ENCODE peak calls at places on chromosomes 6 and 20, in five cellular contexts. U is cardiac fibroblast, N is posterior cingulate gyrus, W is suprapubic skin, A is GM12878. F is an unnamed sample.

GRCh38 chr6:2589171-2589661 is 161.5 kb downstream of the MYLK4 start:
- DNase-seq in A (no peak), W (no peak), N (no peak), U (no peak), F (no peak)

GRCh38 chr20:34389206-34389953 is 26.3 kb downstream of the ITCH start:
- DNase-seq in U (no peak), A (no peak), W (no peak), N (no peak), F (no peak)

GRCh38 chr20:32018269-32019155 is 8.3 kb downstream of the CCM2L start:
- DNase-seq in N (peak), W (peak), A (no peak), U (no peak), F (no peak)

GRCh38 chr6:15023448-15023847 is 222.4 kb upstream of the JARID2 start:
- DNase-seq in N (no peak), A (peak), W (no peak), U (no peak), F (no peak)

GRCh38 chr6:158744986-158745430 is 74.2 kb downstream of the EZR start:
- DNase-seq in A (no peak), N (no peak), U (no peak), W (peak), F (no peak)

GRCh38 chr6:130900913-130901312 is 73.7 kb downstream of the SMLR1 start:
- DNase-seq in A (no peak), U (peak), W (no peak), N (no peak), F (no peak)

GRCh38 chr6:56655250-56655649 is 12.6 kb upstream of the DST start:
- DNase-seq in A (no peak), W (no peak), U (peak), N (no peak), F (no peak)

GRCh38 chr6:161033667-161034066 is 42.1 kb downstream of the MAP3K4 start:
- DNase-seq in A (no peak), N (no peak), U (no peak), W (no peak), F (no peak)

GRCh38 chr6:160041608-160042007 is 72.7 kb downstream of the IGF2R start:
- DNase-seq in U (peak), W (no peak), A (no peak), N (peak), F (peak)

GRCh38 chr6:65170273-65170672 is 536.8 kb downstream of the EYS start:
- DNase-seq in A (no peak), W (no peak), N (no peak), U (no peak), F (no peak)

GRCh38 chr6:43695078-43695966 is 7.7 kb upstream of the MRPS18A start:
- DNase-seq in W (no peak), A (no peak), U (no peak), N (no peak), F (no peak)

GRCh38 chr6:75526502-75527127 is 33.0 kb upstream of the FILIP1 start:
- DNase-seq in W (no peak), A (peak), N (no peak), U (peak), F (no peak)

GRCh38 chr6:6678185-6678671 is 89.7 kb downstream of the LY86 start:
- DNase-seq in U (peak), W (no peak), A (no peak), N (no peak), F (no peak)

GRCh38 chr20:8049321-8049720 is 29.8 kb upstream of the TMX4 start:
- DNase-seq in N (no peak), W (no peak), U (no peak), A (no peak), F (no peak)

GRCh38 chr20:49680475-49680874 is 33.2 kb downstream of the B4GALT5 start:
- DNase-seq in A (no peak), U (no peak), W (no peak), N (no peak), F (no peak)

GRCh38 chr6:43924222-43924702 is 154.3 kb downstream of the VEGFA start:
- DNase-seq in W (no peak), N (no peak), A (peak), U (no peak), F (no peak)

GRCh38 chr6:100001915-100002388 is 7.9 kb upstream of the MCHR2 start:
- DNase-seq in A (no peak), U (peak), N (peak), W (no peak), F (no peak)

GRCh38 chr6:35436071-35436865 is 15.9 kb upstream of the FANCE start:
- DNase-seq in U (no peak), A (no peak), N (no peak), W (no peak), F (no peak)

GRCh38 chr20:53942121-53942816 is 128.1 kb downstream of the BCAS1 start:
- DNase-seq in N (no peak), U (no peak), W (no peak), A (peak), F (no peak)

GRCh38 chr6:163416640-163417253 is 2.2 kb downstream of the QKI start:
- DNase-seq in U (peak), W (no peak), A (no peak), N (no peak), F (no peak)

GRCh38 chr6:43113431-43114260 is 37.5 kb downstream of the PTK7 start:
- DNase-seq in U (no peak), W (no peak), A (no peak), N (peak), F (no peak)

GRCh38 chr20:44034451-44034850 is 119.8 kb downstream of the TOX2 start:
- DNase-seq in N (no peak), A (no peak), W (no peak), U (no peak), F (peak)

GRCh38 chr6:27669278-27669797 is 196.4 kb upstream of the ZNF184 start:
- DNase-seq in N (no peak), U (no peak), W (no peak), A (no peak), F (no peak)

F was measured in mesenteric fat pad.